ENCODE peak calls at places on chromosomes 6 and 20, in nine cellular contexts. One of them, this sample, is unnamed.

GRCh38 chr20:3390759-3391500 is 16.5 kb downstream of the DNAAF9 start:
- DNase-seq in endodermal cell: no peak
- DNase-seq in bronchial epithelial cell: no peak
- DNase-seq in breast epithelium: no peak
- DNase-seq in PC-3: no peak
- DNase-seq in endothelial cell: no peak
- DNase-seq in cardiac fibroblast: no peak
- DNase-seq in pancreas: no peak
- DNase-seq in CD8-positive, alpha-beta T cell: no peak
- DNase-seq in this sample: no peak

GRCh38 chr20:48282591-48283228 is 497.4 kb upstream of the SULF2 start:
- DNase-seq in endodermal cell: no peak
- DNase-seq in bronchial epithelial cell: no peak
- DNase-seq in breast epithelium: no peak
- DNase-seq in PC-3: no peak
- DNase-seq in endothelial cell: no peak
- DNase-seq in cardiac fibroblast: no peak
- DNase-seq in pancreas: no peak
- DNase-seq in CD8-positive, alpha-beta T cell: no peak
- DNase-seq in this sample: no peak

GRCh38 chr20:63128367-63128766 is 87.6 kb downstream of the YTHDF1 start:
- DNase-seq in endodermal cell: peak
- DNase-seq in bronchial epithelial cell: no peak
- DNase-seq in breast epithelium: no peak
- DNase-seq in PC-3: no peak
- DNase-seq in endothelial cell: no peak
- DNase-seq in cardiac fibroblast: no peak
- DNase-seq in pancreas: peak
- DNase-seq in CD8-positive, alpha-beta T cell: no peak
- DNase-seq in this sample: no peak

GRCh38 chr6:150865406-150866146 is at the start of gene MTHFD1L:
- DNase-seq in endodermal cell: peak
- DNase-seq in bronchial epithelial cell: peak
- DNase-seq in breast epithelium: peak
- DNase-seq in PC-3: peak
- DNase-seq in endothelial cell: peak
- DNase-seq in cardiac fibroblast: peak
- DNase-seq in pancreas: peak
- DNase-seq in CD8-positive, alpha-beta T cell: peak
- DNase-seq in this sample: peak

GRCh38 chr20:41782730-41783406 is 164.7 kb upstream of the CHD6 start:
- DNase-seq in endodermal cell: no peak
- DNase-seq in bronchial epithelial cell: no peak
- DNase-seq in breast epithelium: no peak
- DNase-seq in PC-3: no peak
- DNase-seq in endothelial cell: no peak
- DNase-seq in cardiac fibroblast: no peak
- DNase-seq in pancreas: no peak
- DNase-seq in CD8-positive, alpha-beta T cell: no peak
- DNase-seq in this sample: no peak

GRCh38 chr6:42572523-42572922 is 8.7 kb downstream of the UBR2 start:
- DNase-seq in endodermal cell: no peak
- DNase-seq in bronchial epithelial cell: no peak
- DNase-seq in breast epithelium: no peak
- DNase-seq in PC-3: no peak
- DNase-seq in endothelial cell: no peak
- DNase-seq in cardiac fibroblast: no peak
- DNase-seq in pancreas: no peak
- DNase-seq in CD8-positive, alpha-beta T cell: no peak
- DNase-seq in this sample: no peak

GRCh38 chr6:41366150-41366549 is 30.7 kb downstream of the NCR2 start:
- DNase-seq in endodermal cell: no peak
- DNase-seq in bronchial epithelial cell: no peak
- DNase-seq in breast epithelium: no peak
- DNase-seq in PC-3: no peak
- DNase-seq in endothelial cell: no peak
- DNase-seq in cardiac fibroblast: no peak
- DNase-seq in pancreas: no peak
- DNase-seq in CD8-positive, alpha-beta T cell: no peak
- DNase-seq in this sample: no peak

GRCh38 chr6:42045538-42046460 is 4.5 kb upstream of the TAF8 start:
- DNase-seq in endodermal cell: peak
- DNase-seq in bronchial epithelial cell: peak
- DNase-seq in breast epithelium: peak
- DNase-seq in PC-3: peak
- DNase-seq in endothelial cell: no peak
- DNase-seq in cardiac fibroblast: peak
- DNase-seq in pancreas: peak
- DNase-seq in CD8-positive, alpha-beta T cell: peak
- DNase-seq in this sample: no peak

GRCh38 chr6:56689114-56689513 is 46.4 kb upstream of the DST start:
- DNase-seq in endodermal cell: no peak
- DNase-seq in bronchial epithelial cell: no peak
- DNase-seq in breast epithelium: no peak
- DNase-seq in PC-3: no peak
- DNase-seq in endothelial cell: no peak
- DNase-seq in cardiac fibroblast: no peak
- DNase-seq in pancreas: no peak
- DNase-seq in CD8-positive, alpha-beta T cell: no peak
- DNase-seq in this sample: no peak

GRCh38 chr6:162100091-162100490 is 627.5 kb downstream of the PRKN start:
- DNase-seq in endodermal cell: no peak
- DNase-seq in bronchial epithelial cell: no peak
- DNase-seq in breast epithelium: no peak
- DNase-seq in PC-3: no peak
- DNase-seq in endothelial cell: no peak
- DNase-seq in cardiac fibroblast: no peak
- DNase-seq in pancreas: no peak
- DNase-seq in CD8-positive, alpha-beta T cell: no peak
- DNase-seq in this sample: no peak

GRCh38 chr20:6665161-6665560 is 102.3 kb upstream of the BMP2 start:
- DNase-seq in endodermal cell: no peak
- DNase-seq in bronchial epithelial cell: peak
- DNase-seq in breast epithelium: no peak
- DNase-seq in PC-3: no peak
- DNase-seq in endothelial cell: no peak
- DNase-seq in cardiac fibroblast: no peak
- DNase-seq in pancreas: no peak
- DNase-seq in CD8-positive, alpha-beta T cell: no peak
- DNase-seq in this sample: no peak

GRCh38 chr6:74872754-74873446 is 333.0 kb downstream of the COL12A1 start:
- DNase-seq in endodermal cell: no peak
- DNase-seq in bronchial epithelial cell: peak
- DNase-seq in breast epithelium: no peak
- DNase-seq in PC-3: peak
- DNase-seq in endothelial cell: no peak
- DNase-seq in cardiac fibroblast: no peak
- DNase-seq in pancreas: no peak
- DNase-seq in CD8-positive, alpha-beta T cell: no peak
- DNase-seq in this sample: no peak

GRCh38 chr6:14165091-14165490 is 47.5 kb downstream of the CD83 start:
- DNase-seq in endodermal cell: no peak
- DNase-seq in bronchial epithelial cell: peak
- DNase-seq in breast epithelium: no peak
- DNase-seq in PC-3: peak
- DNase-seq in endothelial cell: no peak
- DNase-seq in cardiac fibroblast: peak
- DNase-seq in pancreas: no peak
- DNase-seq in CD8-positive, alpha-beta T cell: no peak
- DNase-seq in this sample: no peak

GRCh38 chr20:11217322-11217989 is 543.7 kb upstream of the JAG1 start:
- DNase-seq in endodermal cell: no peak
- DNase-seq in bronchial epithelial cell: no peak
- DNase-seq in breast epithelium: no peak
- DNase-seq in PC-3: no peak
- DNase-seq in endothelial cell: no peak
- DNase-seq in cardiac fibroblast: peak
- DNase-seq in pancreas: no peak
- DNase-seq in CD8-positive, alpha-beta T cell: no peak
- DNase-seq in this sample: no peak

GRCh38 chr20:35303735-35304431 is 11.7 kb upstream of the FAM83C start:
- DNase-seq in endodermal cell: peak
- DNase-seq in bronchial epithelial cell: peak
- DNase-seq in breast epithelium: peak
- DNase-seq in PC-3: peak
- DNase-seq in endothelial cell: peak
- DNase-seq in cardiac fibroblast: peak
- DNase-seq in pancreas: peak
- DNase-seq in CD8-positive, alpha-beta T cell: peak
- DNase-seq in this sample: peak

GRCh38 chr6:37319156-37319555 is 34.6 kb upstream of the RNF8 start:
- DNase-seq in endodermal cell: peak
- DNase-seq in bronchial epithelial cell: no peak
- DNase-seq in breast epithelium: no peak
- DNase-seq in PC-3: no peak
- DNase-seq in endothelial cell: no peak
- DNase-seq in cardiac fibroblast: no peak
- DNase-seq in pancreas: no peak
- DNase-seq in CD8-positive, alpha-beta T cell: no peak
- DNase-seq in this sample: no peak

GRCh38 chr6:22466665-22467064 is 102.7 kb upstream of the HDGFL1 start:
- DNase-seq in endodermal cell: no peak
- DNase-seq in bronchial epithelial cell: no peak
- DNase-seq in breast epithelium: peak
- DNase-seq in PC-3: no peak
- DNase-seq in endothelial cell: no peak
- DNase-seq in cardiac fibroblast: no peak
- DNase-seq in pancreas: no peak
- DNase-seq in CD8-positive, alpha-beta T cell: no peak
- DNase-seq in this sample: no peak

GRCh38 chr20:63317601-63318291 is 24.8 kb downstream of the COL20A1 start:
- DNase-seq in endodermal cell: no peak
- DNase-seq in bronchial epithelial cell: no peak
- DNase-seq in breast epithelium: no peak
- DNase-seq in PC-3: no peak
- DNase-seq in endothelial cell: no peak
- DNase-seq in cardiac fibroblast: no peak
- DNase-seq in pancreas: peak
- DNase-seq in CD8-positive, alpha-beta T cell: no peak
- DNase-seq in this sample: no peak

GRCh38 chr6:136655251-136656014 is 105.2 kb upstream of the MAP7 start:
- DNase-seq in endodermal cell: no peak
- DNase-seq in bronchial epithelial cell: no peak
- DNase-seq in breast epithelium: no peak
- DNase-seq in PC-3: no peak
- DNase-seq in endothelial cell: no peak
- DNase-seq in cardiac fibroblast: no peak
- DNase-seq in pancreas: no peak
- DNase-seq in CD8-positive, alpha-beta T cell: no peak
- DNase-seq in this sample: no peak

DNA sequence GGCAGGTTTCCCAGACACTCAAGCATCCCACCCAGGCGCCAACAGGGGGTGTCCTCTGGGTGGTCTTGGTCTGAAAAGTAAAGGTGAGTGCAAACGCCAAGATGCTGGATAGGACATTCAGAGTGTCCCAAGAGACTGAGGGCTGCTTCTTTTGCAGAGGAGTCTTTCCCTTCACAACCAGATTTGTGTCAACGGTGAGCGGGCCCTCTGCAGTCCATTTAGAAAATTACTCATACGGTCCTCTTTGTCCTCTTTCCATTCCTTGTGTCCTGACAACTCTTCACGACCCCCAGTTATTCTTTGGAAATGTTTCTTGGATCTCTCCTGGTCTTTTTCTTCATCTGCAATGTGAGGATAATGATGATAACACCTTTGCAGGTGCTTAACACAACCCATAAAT is 257.8 kb downstream of the CDC5L start:
- DNase-seq in endodermal cell: no peak
- DNase-seq in bronchial epithelial cell: no peak
- DNase-seq in breast epithelium: no peak
- DNase-seq in PC-3: peak
- DNase-seq in endothelial cell: no peak
- DNase-seq in cardiac fibroblast: no peak
- DNase-seq in pancreas: no peak
- DNase-seq in CD8-positive, alpha-beta T cell: no peak
- DNase-seq in this sample: no peak
- TF ChIP-seq CTCF in endodermal cell: peak
- TF ChIP-seq CTCF in bronchial epithelial cell: no peak
- TF ChIP-seq CTCF in breast epithelium: no peak
- TF ChIP-seq CTCF in PC-3: peak
- TF ChIP-seq CTCF in endothelial cell: no peak
- TF ChIP-seq CTCF in cardiac fibroblast: no peak
- TF ChIP-seq CTCF in pancreas: no peak
- TF ChIP-seq CTCF in CD8-positive, alpha-beta T cell: no peak
- TF ChIP-seq CTCF in this sample: no peak

DNA sequence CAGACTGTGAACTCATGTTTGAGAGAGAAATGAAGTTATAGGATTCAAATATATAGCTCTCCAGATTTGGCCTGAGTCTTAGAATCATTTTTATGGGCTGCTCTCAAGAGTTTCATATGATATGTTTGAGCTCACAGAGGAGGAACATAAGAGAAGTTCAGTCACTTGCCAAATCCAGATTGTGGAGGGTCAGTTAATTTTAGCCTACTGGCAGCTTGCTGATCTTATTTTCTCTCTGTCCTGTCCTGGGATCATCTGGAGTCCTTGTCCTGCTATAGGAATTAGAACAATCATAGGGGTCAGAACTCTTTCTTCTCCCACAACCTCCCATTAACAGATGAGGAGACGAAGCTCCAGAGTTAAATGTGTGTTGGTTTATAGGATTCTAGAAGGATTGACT is 186.2 kb upstream of the SUPT3H start:
- DNase-seq in endodermal cell: no peak
- DNase-seq in bronchial epithelial cell: no peak
- DNase-seq in breast epithelium: no peak
- DNase-seq in PC-3: no peak
- DNase-seq in endothelial cell: no peak
- DNase-seq in cardiac fibroblast: no peak
- DNase-seq in pancreas: no peak
- DNase-seq in CD8-positive, alpha-beta T cell: no peak
- DNase-seq in this sample: no peak
- TF ChIP-seq CTCF in endodermal cell: no peak
- TF ChIP-seq CTCF in bronchial epithelial cell: no peak
- TF ChIP-seq CTCF in breast epithelium: no peak
- TF ChIP-seq CTCF in PC-3: no peak
- TF ChIP-seq CTCF in endothelial cell: no peak
- TF ChIP-seq CTCF in cardiac fibroblast: no peak
- TF ChIP-seq CTCF in pancreas: no peak
- TF ChIP-seq CTCF in CD8-positive, alpha-beta T cell: no peak
- TF ChIP-seq CTCF in this sample: no peak

GRCh38 chr20:50663095-50663821 is 28.1 kb downstream of the RIPOR3 start:
- DNase-seq in endodermal cell: peak
- DNase-seq in bronchial epithelial cell: peak
- DNase-seq in breast epithelium: peak
- DNase-seq in PC-3: peak
- DNase-seq in endothelial cell: no peak
- DNase-seq in cardiac fibroblast: no peak
- DNase-seq in pancreas: peak
- DNase-seq in CD8-positive, alpha-beta T cell: no peak
- DNase-seq in this sample: no peak
- TF ChIP-seq CTCF in endodermal cell: peak
- TF ChIP-seq CTCF in bronchial epithelial cell: peak
- TF ChIP-seq CTCF in breast epithelium: no peak
- TF ChIP-seq CTCF in PC-3: peak
- TF ChIP-seq CTCF in endothelial cell: no peak
- TF ChIP-seq CTCF in cardiac fibroblast: no peak
- TF ChIP-seq CTCF in pancreas: peak
- TF ChIP-seq CTCF in CD8-positive, alpha-beta T cell: no peak
- TF ChIP-seq CTCF in this sample: peak

DNA sequence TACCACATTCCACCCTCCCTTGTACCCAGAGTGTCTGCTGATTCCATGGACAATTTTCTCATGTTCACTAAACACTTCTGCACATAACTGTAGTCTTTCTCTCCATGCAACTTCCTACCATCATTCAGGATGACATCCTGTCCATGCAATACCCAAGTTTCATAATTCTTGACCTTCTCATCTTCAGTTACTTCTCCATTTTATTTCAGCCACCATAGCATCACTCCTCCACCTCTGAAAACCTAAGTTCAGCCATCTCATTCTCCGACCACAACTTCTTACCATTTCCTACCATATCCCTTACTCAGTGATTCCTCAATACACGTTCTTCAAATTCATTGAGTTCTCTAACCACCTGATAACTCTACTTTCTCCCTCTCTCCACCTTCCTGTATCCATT is 216.5 kb upstream of the TENT5A start:
- DNase-seq in endodermal cell: no peak
- DNase-seq in bronchial epithelial cell: no peak
- DNase-seq in breast epithelium: no peak
- DNase-seq in PC-3: no peak
- DNase-seq in endothelial cell: no peak
- DNase-seq in cardiac fibroblast: no peak
- DNase-seq in pancreas: no peak
- DNase-seq in CD8-positive, alpha-beta T cell: no peak
- DNase-seq in this sample: no peak
- TF ChIP-seq CTCF in endodermal cell: no peak
- TF ChIP-seq CTCF in bronchial epithelial cell: no peak
- TF ChIP-seq CTCF in breast epithelium: no peak
- TF ChIP-seq CTCF in PC-3: no peak
- TF ChIP-seq CTCF in endothelial cell: no peak
- TF ChIP-seq CTCF in cardiac fibroblast: no peak
- TF ChIP-seq CTCF in pancreas: no peak
- TF ChIP-seq CTCF in CD8-positive, alpha-beta T cell: no peak
- TF ChIP-seq CTCF in this sample: no peak

This sample was measured in neural crest cell.